ENCODE peak calls at places on chromosomes 5 and 9, in ten cellular contexts. One of them, this sample, is unnamed.

GRCh38 chr5:148884339-148885020 is 58.1 kb downstream of the ADRB2 start:
- DNase-seq in hepatocyte: no peak
- DNase-seq in AG04450: no peak
- DNase-seq in tibial artery: no peak
- DNase-seq in A549: no peak
- DNase-seq in fibroblast of lung: no peak
- DNase-seq in heart right ventricle: no peak
- DNase-seq in fibroblast of the aortic adventitia: no peak
- DNase-seq in suprapubic skin: no peak
- DNase-seq in neural progenitor cell: no peak
- DNase-seq in this sample: no peak

GRCh38 chr5:139698461-139699146 is 50.5 kb downstream of the CXXC5 start:
- DNase-seq in fibroblast of the aortic adventitia: peak
- DNase-seq in heart right ventricle: peak
- DNase-seq in neural progenitor cell: peak
- DNase-seq in hepatocyte: peak
- DNase-seq in tibial artery: peak
- DNase-seq in AG04450: peak
- DNase-seq in suprapubic skin: peak
- DNase-seq in fibroblast of lung: peak
- DNase-seq in A549: no peak
- DNase-seq in this sample: peak

GRCh38 chr9:22147818-22148573 is 138.9 kb upstream of the CDKN2B start:
- DNase-seq in fibroblast of the aortic adventitia: peak
- DNase-seq in suprapubic skin: no peak
- DNase-seq in A549: no peak
- DNase-seq in neural progenitor cell: no peak
- DNase-seq in fibroblast of lung: peak
- DNase-seq in AG04450: peak
- DNase-seq in heart right ventricle: no peak
- DNase-seq in hepatocyte: no peak
- DNase-seq in tibial artery: no peak
- DNase-seq in this sample: no peak

GRCh38 chr9:69515810-69516209 is 156.4 kb downstream of the APBA1 start:
- DNase-seq in A549: no peak
- DNase-seq in tibial artery: no peak
- DNase-seq in neural progenitor cell: no peak
- DNase-seq in heart right ventricle: no peak
- DNase-seq in hepatocyte: no peak
- DNase-seq in fibroblast of lung: no peak
- DNase-seq in suprapubic skin: no peak
- DNase-seq in AG04450: no peak
- DNase-seq in fibroblast of the aortic adventitia: no peak
- DNase-seq in this sample: no peak

GRCh38 chr5:62208218-62208852 is 97.7 kb upstream of the KIF2A start:
- DNase-seq in heart right ventricle: no peak
- DNase-seq in A549: no peak
- DNase-seq in AG04450: no peak
- DNase-seq in fibroblast of lung: no peak
- DNase-seq in fibroblast of the aortic adventitia: no peak
- DNase-seq in hepatocyte: no peak
- DNase-seq in neural progenitor cell: no peak
- DNase-seq in suprapubic skin: no peak
- DNase-seq in tibial artery: no peak
- DNase-seq in this sample: no peak

GRCh38 chr5:171122372-171122771 is 186.7 kb upstream of the TLX3 start:
- DNase-seq in hepatocyte: no peak
- DNase-seq in tibial artery: no peak
- DNase-seq in AG04450: no peak
- DNase-seq in fibroblast of lung: no peak
- DNase-seq in neural progenitor cell: no peak
- DNase-seq in A549: no peak
- DNase-seq in heart right ventricle: no peak
- DNase-seq in suprapubic skin: no peak
- DNase-seq in fibroblast of the aortic adventitia: no peak
- DNase-seq in this sample: peak

GRCh38 chr5:56490971-56491468 is 257.9 kb upstream of the ANKRD55 start:
- DNase-seq in neural progenitor cell: no peak
- DNase-seq in fibroblast of the aortic adventitia: no peak
- DNase-seq in suprapubic skin: no peak
- DNase-seq in heart right ventricle: no peak
- DNase-seq in tibial artery: no peak
- DNase-seq in A549: no peak
- DNase-seq in fibroblast of lung: no peak
- DNase-seq in AG04450: no peak
- DNase-seq in hepatocyte: peak
- DNase-seq in this sample: no peak

GRCh38 chr5:159412284-159413046 is 82.2 kb upstream of the IL12B start:
- DNase-seq in fibroblast of the aortic adventitia: no peak
- DNase-seq in suprapubic skin: no peak
- DNase-seq in tibial artery: no peak
- DNase-seq in AG04450: no peak
- DNase-seq in fibroblast of lung: no peak
- DNase-seq in hepatocyte: no peak
- DNase-seq in A549: no peak
- DNase-seq in heart right ventricle: no peak
- DNase-seq in neural progenitor cell: no peak
- DNase-seq in this sample: no peak

GRCh38 chr5:148913985-148914421 is 87.6 kb downstream of the ADRB2 start:
- DNase-seq in fibroblast of lung: peak
- DNase-seq in tibial artery: no peak
- DNase-seq in fibroblast of the aortic adventitia: peak
- DNase-seq in suprapubic skin: no peak
- DNase-seq in heart right ventricle: no peak
- DNase-seq in hepatocyte: no peak
- DNase-seq in AG04450: peak
- DNase-seq in neural progenitor cell: peak
- DNase-seq in A549: no peak
- DNase-seq in this sample: no peak

DNA sequence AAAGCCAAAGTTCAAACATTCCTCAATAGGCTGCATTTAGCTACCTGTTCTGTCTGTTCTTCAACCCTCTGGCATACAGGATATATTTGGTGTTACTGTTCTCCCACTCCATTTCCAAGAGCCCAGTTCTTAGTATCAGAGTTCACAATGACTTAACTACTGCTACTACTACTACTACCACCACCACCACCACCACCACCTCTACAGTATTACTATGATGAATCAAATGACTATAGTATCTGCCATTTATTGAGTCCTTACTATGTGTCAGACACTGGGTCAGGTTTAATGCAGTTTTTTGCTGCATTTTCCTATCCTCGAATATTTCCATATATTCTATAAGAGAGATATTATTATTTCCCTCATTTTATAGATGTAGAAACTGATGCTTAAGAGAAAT is 937 bp upstream of the CD180 start:
- DNase-seq in suprapubic skin: no peak
- DNase-seq in AG04450: no peak
- DNase-seq in heart right ventricle: no peak
- DNase-seq in A549: no peak
- DNase-seq in fibroblast of lung: no peak
- DNase-seq in fibroblast of the aortic adventitia: no peak
- DNase-seq in neural progenitor cell: no peak
- DNase-seq in tibial artery: no peak
- DNase-seq in hepatocyte: no peak
- DNase-seq in this sample: no peak
- H3K4me3 ChIP-seq in suprapubic skin: no peak
- H3K4me3 ChIP-seq in AG04450: no peak
- H3K4me3 ChIP-seq in heart right ventricle: no peak
- H3K4me3 ChIP-seq in A549: no peak
- H3K4me3 ChIP-seq in fibroblast of lung: no peak
- H3K4me3 ChIP-seq in fibroblast of the aortic adventitia: no peak
- H3K4me3 ChIP-seq in neural progenitor cell: no peak
- H3K4me3 ChIP-seq in tibial artery: no peak
- H3K4me3 ChIP-seq in hepatocyte: no peak
- H3K4me3 ChIP-seq in this sample: no peak

GRCh38 chr5:176802116-176802784 is 8.1 kb upstream of the UNC5A start:
- DNase-seq in neural progenitor cell: no peak
- DNase-seq in tibial artery: no peak
- DNase-seq in AG04450: no peak
- DNase-seq in fibroblast of the aortic adventitia: no peak
- DNase-seq in A549: no peak
- DNase-seq in suprapubic skin: no peak
- DNase-seq in hepatocyte: no peak
- DNase-seq in heart right ventricle: no peak
- DNase-seq in fibroblast of lung: no peak
- DNase-seq in this sample: no peak
- H3K4me3 ChIP-seq in neural progenitor cell: no peak
- H3K4me3 ChIP-seq in tibial artery: no peak
- H3K4me3 ChIP-seq in AG04450: no peak
- H3K4me3 ChIP-seq in fibroblast of the aortic adventitia: no peak
- H3K4me3 ChIP-seq in A549: no peak
- H3K4me3 ChIP-seq in suprapubic skin: no peak
- H3K4me3 ChIP-seq in hepatocyte: no peak
- H3K4me3 ChIP-seq in heart right ventricle: no peak
- H3K4me3 ChIP-seq in fibroblast of lung: no peak
- H3K4me3 ChIP-seq in this sample: no peak

DNA sequence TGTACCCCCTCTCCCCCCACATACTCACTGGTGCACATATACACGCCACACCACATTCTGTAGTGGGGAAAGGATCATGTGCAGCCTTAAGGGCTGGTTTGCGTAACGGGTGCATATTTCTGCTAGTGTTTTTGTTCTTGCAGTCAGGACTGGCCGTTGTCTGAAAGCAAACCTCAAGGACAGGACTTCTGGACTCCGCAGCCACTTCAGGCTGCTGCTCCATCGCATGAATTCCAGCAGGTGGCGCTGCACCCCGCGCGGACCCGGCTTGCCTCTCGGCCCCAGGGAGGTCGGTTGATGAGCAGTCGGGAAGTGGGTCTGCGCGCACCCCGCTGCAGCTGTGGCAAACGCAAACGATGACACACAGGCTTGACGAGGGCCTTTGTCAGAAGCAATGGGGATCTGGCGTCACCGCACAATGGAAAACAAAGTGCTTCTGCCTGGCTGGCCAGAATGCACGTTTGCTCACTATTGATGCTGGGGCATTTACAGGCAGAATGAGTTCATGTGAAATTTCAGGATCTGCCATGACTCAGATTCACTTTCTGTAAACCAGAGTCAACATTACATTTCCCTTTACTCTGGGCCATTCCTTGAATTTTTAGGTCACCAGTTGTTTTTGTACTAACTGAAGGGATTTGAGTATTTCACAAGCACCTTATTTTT is 36.3 kb upstream of the GLRX start:
- DNase-seq in neural progenitor cell: peak
- DNase-seq in heart right ventricle: peak
- DNase-seq in fibroblast of lung: peak
- DNase-seq in fibroblast of the aortic adventitia: peak
- DNase-seq in hepatocyte: peak
- DNase-seq in AG04450: peak
- DNase-seq in suprapubic skin: peak
- DNase-seq in tibial artery: peak
- DNase-seq in A549: peak
- DNase-seq in this sample: peak
- H3K4me3 ChIP-seq in neural progenitor cell: no peak
- H3K4me3 ChIP-seq in heart right ventricle: peak
- H3K4me3 ChIP-seq in fibroblast of lung: peak
- H3K4me3 ChIP-seq in fibroblast of the aortic adventitia: peak
- H3K4me3 ChIP-seq in hepatocyte: no peak
- H3K4me3 ChIP-seq in AG04450: peak
- H3K4me3 ChIP-seq in suprapubic skin: peak
- H3K4me3 ChIP-seq in tibial artery: peak
- H3K4me3 ChIP-seq in A549: peak
- H3K4me3 ChIP-seq in this sample: no peak

GRCh38 chr5:93586948-93587918 is 4.2 kb downstream of the NR2F1 start:
- DNase-seq in AG04450: no peak
- DNase-seq in A549: no peak
- DNase-seq in suprapubic skin: no peak
- DNase-seq in neural progenitor cell: peak
- DNase-seq in tibial artery: no peak
- DNase-seq in heart right ventricle: no peak
- DNase-seq in hepatocyte: no peak
- DNase-seq in fibroblast of lung: peak
- DNase-seq in fibroblast of the aortic adventitia: no peak
- DNase-seq in this sample: no peak

GRCh38 chr5:93589348-93589662 is 6.3 kb downstream of the NR2F1 start:
- DNase-seq in hepatocyte: no peak
- DNase-seq in A549: no peak
- DNase-seq in tibial artery: no peak
- DNase-seq in neural progenitor cell: no peak
- DNase-seq in fibroblast of lung: no peak
- DNase-seq in suprapubic skin: no peak
- DNase-seq in AG04450: no peak
- DNase-seq in fibroblast of the aortic adventitia: no peak
- DNase-seq in heart right ventricle: no peak
- DNase-seq in this sample: no peak

GRCh38 chr5:93588586-93589347 is 5.7 kb downstream of the NR2F1 start:
- DNase-seq in AG04450: no peak
- DNase-seq in hepatocyte: no peak
- DNase-seq in suprapubic skin: no peak
- DNase-seq in A549: no peak
- DNase-seq in heart right ventricle: no peak
- DNase-seq in fibroblast of lung: peak
- DNase-seq in fibroblast of the aortic adventitia: no peak
- DNase-seq in neural progenitor cell: peak
- DNase-seq in tibial artery: no peak
- DNase-seq in this sample: peak

GRCh38 chr5:93589812-93590215 is 6.8 kb downstream of the NR2F1 start:
- DNase-seq in suprapubic skin: no peak
- DNase-seq in neural progenitor cell: peak
- DNase-seq in fibroblast of lung: peak
- DNase-seq in A549: no peak
- DNase-seq in heart right ventricle: no peak
- DNase-seq in tibial artery: no peak
- DNase-seq in fibroblast of the aortic adventitia: no peak
- DNase-seq in AG04450: no peak
- DNase-seq in hepatocyte: no peak
- DNase-seq in this sample: peak

GRCh38 chr5:93587919-93588585 is 5.0 kb downstream of the NR2F1 start:
- DNase-seq in AG04450: no peak
- DNase-seq in fibroblast of the aortic adventitia: no peak
- DNase-seq in heart right ventricle: no peak
- DNase-seq in fibroblast of lung: no peak
- DNase-seq in tibial artery: no peak
- DNase-seq in A549: no peak
- DNase-seq in hepatocyte: no peak
- DNase-seq in suprapubic skin: no peak
- DNase-seq in neural progenitor cell: peak
- DNase-seq in this sample: no peak
- H3K4me3 ChIP-seq in AG04450: peak
- H3K4me3 ChIP-seq in fibroblast of the aortic adventitia: peak
- H3K4me3 ChIP-seq in heart right ventricle: no peak
- H3K4me3 ChIP-seq in fibroblast of lung: peak
- H3K4me3 ChIP-seq in tibial artery: no peak
- H3K4me3 ChIP-seq in A549: no peak
- H3K4me3 ChIP-seq in hepatocyte: no peak
- H3K4me3 ChIP-seq in suprapubic skin: no peak
- H3K4me3 ChIP-seq in neural progenitor cell: peak
- H3K4me3 ChIP-seq in this sample: peak